ENCODE peak calls at places on chromosomes 2 and 18, in six cellular contexts. One of them, this sample, is unnamed.

GRCh38 chr2:43925431-43925830 is 70.4 kb downstream of the LRPPRC start:
- DNase-seq in neuronal stem cell: no peak
- DNase-seq in body of pancreas: no peak
- DNase-seq in psoas muscle: no peak
- DNase-seq in heart right ventricle: no peak
- DNase-seq in ovary: no peak
- DNase-seq in this sample: no peak

GRCh38 chr2:66435549-66435875 is 587 bp downstream of the MEIS1 start:
- DNase-seq in heart right ventricle: no peak
- DNase-seq in psoas muscle: peak; percentile 41
- DNase-seq in ovary: no peak
- DNase-seq in neuronal stem cell: no peak
- DNase-seq in body of pancreas: no peak
- DNase-seq in this sample: no peak

GRCh38 chr2:230130668-230131364 is 62.1 kb upstream of the SLC16A14 start:
- DNase-seq in psoas muscle: no peak
- DNase-seq in ovary: peak; percentile 85
- DNase-seq in neuronal stem cell: no peak
- DNase-seq in heart right ventricle: peak; percentile 69
- DNase-seq in body of pancreas: peak; percentile 61
- DNase-seq in this sample: no peak

GRCh38 chr2:200747668-200748618 is 63.8 kb upstream of the BZW1 start:
- DNase-seq in neuronal stem cell: no peak
- DNase-seq in ovary: peak; percentile 47
- DNase-seq in psoas muscle: no peak
- DNase-seq in body of pancreas: no peak
- DNase-seq in heart right ventricle: no peak
- DNase-seq in this sample: peak; percentile 77

GRCh38 chr2:74471332-74472065 is 981 bp downstream of the MRPL53 start:
- DNase-seq in heart right ventricle: no peak
- DNase-seq in ovary: no peak
- DNase-seq in body of pancreas: no peak
- DNase-seq in neuronal stem cell: no peak
- DNase-seq in psoas muscle: no peak
- DNase-seq in this sample: no peak

GRCh38 chr2:192194065-192194865 is 468 bp downstream of the TMEFF2 start:
- DNase-seq in body of pancreas: peak; percentile 18
- DNase-seq in ovary: no peak
- DNase-seq in psoas muscle: peak; percentile 59
- DNase-seq in neuronal stem cell: peak; percentile 14
- DNase-seq in heart right ventricle: no peak
- DNase-seq in this sample: no peak

GRCh38 chr18:34592961-34593382 is 117.1 kb upstream of the DTNA start:
- DNase-seq in psoas muscle: peak; percentile 85
- DNase-seq in body of pancreas: peak; percentile 75
- DNase-seq in heart right ventricle: peak; percentile 58
- DNase-seq in neuronal stem cell: peak; percentile 20
- DNase-seq in ovary: peak; percentile 23
- DNase-seq in this sample: peak; percentile 2

GRCh38 chr2:240730506-240731326 is 39.0 kb downstream of the AQP12A start:
- DNase-seq in neuronal stem cell: no peak
- DNase-seq in body of pancreas: no peak
- DNase-seq in ovary: no peak
- DNase-seq in psoas muscle: no peak
- DNase-seq in heart right ventricle: no peak
- DNase-seq in this sample: no peak

GRCh38 chr18:23631312-23631711 is 31.4 kb downstream of the ANKRD29 start:
- DNase-seq in body of pancreas: no peak
- DNase-seq in neuronal stem cell: no peak
- DNase-seq in psoas muscle: no peak
- DNase-seq in heart right ventricle: no peak
- DNase-seq in ovary: no peak
- DNase-seq in this sample: no peak

GRCh38 chr2:25314514-25315315 is 27.0 kb downstream of the DNMT3A start:
- DNase-seq in heart right ventricle: peak; percentile 88
- DNase-seq in psoas muscle: peak; percentile 72
- DNase-seq in neuronal stem cell: peak; percentile 56
- DNase-seq in body of pancreas: peak; percentile 66
- DNase-seq in ovary: peak; percentile 83
- DNase-seq in this sample: no peak

GRCh38 chr18:23302852-23303527 is 150.1 kb upstream of the RIOK3 start:
- DNase-seq in body of pancreas: no peak
- DNase-seq in heart right ventricle: no peak
- DNase-seq in psoas muscle: no peak
- DNase-seq in ovary: no peak
- DNase-seq in neuronal stem cell: no peak
- DNase-seq in this sample: no peak

GRCh38 chr2:47190188-47190818 is 35.2 kb upstream of the STPG4 start:
- DNase-seq in body of pancreas: no peak
- DNase-seq in heart right ventricle: no peak
- DNase-seq in psoas muscle: no peak
- DNase-seq in ovary: no peak
- DNase-seq in neuronal stem cell: no peak
- DNase-seq in this sample: peak; percentile 44

GRCh38 chr2:68172990-68173715 is 15.5 kb downstream of the PNO1 start:
- DNase-seq in neuronal stem cell: no peak
- DNase-seq in body of pancreas: no peak
- DNase-seq in psoas muscle: no peak
- DNase-seq in ovary: no peak
- DNase-seq in heart right ventricle: no peak
- DNase-seq in this sample: no peak

GRCh38 chr2:75560022-75560767 is 544 bp downstream of the EVA1A start:
- DNase-seq in ovary: peak; percentile 15
- DNase-seq in heart right ventricle: no peak
- DNase-seq in body of pancreas: peak; percentile 79
- DNase-seq in neuronal stem cell: peak; percentile 41
- DNase-seq in psoas muscle: no peak
- DNase-seq in this sample: peak; percentile 29

GRCh38 chr2:204751472-204751871 is 206.2 kb downstream of the PARD3B start:
- DNase-seq in neuronal stem cell: no peak
- DNase-seq in body of pancreas: no peak
- DNase-seq in psoas muscle: no peak
- DNase-seq in heart right ventricle: no peak
- DNase-seq in ovary: no peak
- DNase-seq in this sample: no peak

GRCh38 chr2:206585335-206585734 is 57.0 kb upstream of the FAM237A start:
- DNase-seq in psoas muscle: no peak
- DNase-seq in ovary: no peak
- DNase-seq in heart right ventricle: no peak
- DNase-seq in body of pancreas: no peak
- DNase-seq in neuronal stem cell: no peak
- DNase-seq in this sample: no peak

GRCh38 chr2:18516112-18516511 is 44.3 kb downstream of the RDH14 start:
- DNase-seq in heart right ventricle: no peak
- DNase-seq in ovary: no peak
- DNase-seq in neuronal stem cell: peak; percentile 11
- DNase-seq in body of pancreas: no peak
- DNase-seq in psoas muscle: no peak
- DNase-seq in this sample: no peak

GRCh38 chr2:143313861-143314260 is 184.6 kb downstream of the ARHGAP15 start:
- DNase-seq in ovary: no peak
- DNase-seq in neuronal stem cell: no peak
- DNase-seq in heart right ventricle: no peak
- DNase-seq in body of pancreas: no peak
- DNase-seq in psoas muscle: no peak
- DNase-seq in this sample: no peak

GRCh38 chr18:13229021-13229671 is 10.6 kb downstream of the LDLRAD4 start:
- DNase-seq in ovary: no peak
- DNase-seq in body of pancreas: no peak
- DNase-seq in heart right ventricle: no peak
- DNase-seq in psoas muscle: no peak
- DNase-seq in neuronal stem cell: no peak
- DNase-seq in this sample: no peak

GRCh38 chr2:12809526-12809925 is 92.8 kb downstream of the TRIB2 start:
- DNase-seq in ovary: no peak
- DNase-seq in psoas muscle: no peak
- DNase-seq in neuronal stem cell: no peak
- DNase-seq in heart right ventricle: peak; percentile 74
- DNase-seq in body of pancreas: no peak
- DNase-seq in this sample: no peak

GRCh38 chr2:117997872-117998454 is 15.9 kb downstream of the CCDC93 start:
- DNase-seq in heart right ventricle: no peak
- DNase-seq in body of pancreas: peak; percentile 30
- DNase-seq in ovary: no peak
- DNase-seq in psoas muscle: no peak
- DNase-seq in neuronal stem cell: no peak
- DNase-seq in this sample: no peak

GRCh38 chr2:29147963-29148362 is 32.7 kb downstream of the CLIP4 start:
- DNase-seq in body of pancreas: no peak
- DNase-seq in ovary: no peak
- DNase-seq in psoas muscle: no peak
- DNase-seq in neuronal stem cell: no peak
- DNase-seq in heart right ventricle: no peak
- DNase-seq in this sample: no peak

GRCh38 chr2:216695401-216695821 is at the start of gene IGFBP5:
- DNase-seq in heart right ventricle: peak; percentile 92
- DNase-seq in body of pancreas: peak; percentile 82
- DNase-seq in neuronal stem cell: peak; percentile 91
- DNase-seq in psoas muscle: peak; percentile 97
- DNase-seq in ovary: peak; percentile 97
- DNase-seq in this sample: no peak

GRCh38 chr2:99709229-99709628 is 219.4 kb upstream of the REV1 start:
- DNase-seq in neuronal stem cell: no peak
- DNase-seq in psoas muscle: no peak
- DNase-seq in body of pancreas: no peak
- DNase-seq in ovary: no peak
- DNase-seq in heart right ventricle: no peak
- DNase-seq in this sample: no peak

GRCh38 chr2:84969511-84970265 is 1.3 kb upstream of the KCMF1 start:
- DNase-seq in heart right ventricle: no peak
- DNase-seq in ovary: no peak
- DNase-seq in psoas muscle: no peak
- DNase-seq in neuronal stem cell: no peak
- DNase-seq in body of pancreas: peak; percentile 27
- DNase-seq in this sample: no peak

GRCh38 chr2:96551605-96552283 is 15.2 kb downstream of the ARID5A start:
- DNase-seq in body of pancreas: no peak
- DNase-seq in ovary: no peak
- DNase-seq in psoas muscle: no peak
- DNase-seq in heart right ventricle: no peak
- DNase-seq in neuronal stem cell: no peak
- DNase-seq in this sample: no peak

GRCh38 chr2:96552284-96553175 is 16.0 kb downstream of the ARID5A start:
- DNase-seq in psoas muscle: no peak
- DNase-seq in body of pancreas: no peak
- DNase-seq in neuronal stem cell: no peak
- DNase-seq in ovary: no peak
- DNase-seq in heart right ventricle: no peak
- DNase-seq in this sample: peak; percentile 26

GRCh38 chr2:96549466-96549785 is 12.9 kb downstream of the ARID5A start:
- DNase-seq in heart right ventricle: no peak
- DNase-seq in neuronal stem cell: no peak
- DNase-seq in psoas muscle: no peak
- DNase-seq in ovary: no peak
- DNase-seq in body of pancreas: no peak
- DNase-seq in this sample: no peak

GRCh38 chr2:96549967-96550786 is 13.6 kb downstream of the ARID5A start:
- DNase-seq in ovary: no peak
- DNase-seq in neuronal stem cell: peak; percentile 26
- DNase-seq in psoas muscle: peak; percentile 82
- DNase-seq in heart right ventricle: no peak
- DNase-seq in body of pancreas: peak; percentile 94
- DNase-seq in this sample: peak; percentile 32

GRCh38 chr2:96550787-96551604 is 14.4 kb downstream of the ARID5A start:
- DNase-seq in ovary: no peak
- DNase-seq in heart right ventricle: no peak
- DNase-seq in neuronal stem cell: no peak
- DNase-seq in body of pancreas: no peak
- DNase-seq in psoas muscle: no peak
- DNase-seq in this sample: no peak
- H3K36me3 ChIP-seq in ovary: no peaks in the 10 kb centered on the region
- H3K36me3 ChIP-seq in heart right ventricle: peaks cover 72% of the 10 kb centered on the region
- H3K36me3 ChIP-seq in neuronal stem cell: peaks cover 1% of the 10 kb centered on the region
- H3K36me3 ChIP-seq in body of pancreas: peaks cover 3% of the 10 kb centered on the region
- H3K36me3 ChIP-seq in psoas muscle: no peaks in the 10 kb centered on the region
- H3K36me3 ChIP-seq in this sample: no peaks in the 10 kb centered on the region

GRCh38 chr18:78665644-78666043 is 314.0 kb upstream of the SALL3 start:
- DNase-seq in neuronal stem cell: no peak
- DNase-seq in heart right ventricle: no peak
- DNase-seq in ovary: no peak
- DNase-seq in psoas muscle: no peak
- DNase-seq in body of pancreas: no peak
- DNase-seq in this sample: no peak

GRCh38 chr18:78664048-78664447 is 315.6 kb upstream of the SALL3 start:
- DNase-seq in ovary: no peak
- DNase-seq in neuronal stem cell: no peak
- DNase-seq in heart right ventricle: no peak
- DNase-seq in psoas muscle: peak; percentile 28
- DNase-seq in body of pancreas: no peak
- DNase-seq in this sample: no peak

GRCh38 chr18:78666666-78667335 is 312.8 kb upstream of the SALL3 start:
- DNase-seq in psoas muscle: peak; percentile 3
- DNase-seq in heart right ventricle: no peak
- DNase-seq in neuronal stem cell: no peak
- DNase-seq in ovary: no peak
- DNase-seq in body of pancreas: no peak
- DNase-seq in this sample: no peak

GRCh38 chr18:78662879-78663278 is 316.7 kb upstream of the SALL3 start:
- DNase-seq in psoas muscle: no peak
- DNase-seq in body of pancreas: no peak
- DNase-seq in neuronal stem cell: no peak
- DNase-seq in ovary: no peak
- DNase-seq in heart right ventricle: no peak
- DNase-seq in this sample: no peak

GRCh38 chr18:78664851-78665250 is 314.8 kb upstream of the SALL3 start:
- DNase-seq in heart right ventricle: no peak
- DNase-seq in neuronal stem cell: no peak
- DNase-seq in ovary: no peak
- DNase-seq in body of pancreas: no peak
- DNase-seq in psoas muscle: no peak
- DNase-seq in this sample: no peak
- H3K36me3 ChIP-seq in heart right ventricle: no peaks in the 10 kb centered on the region
- H3K36me3 ChIP-seq in neuronal stem cell: no peaks in the 10 kb centered on the region
- H3K36me3 ChIP-seq in ovary: no peaks in the 10 kb centered on the region
- H3K36me3 ChIP-seq in body of pancreas: no peaks in the 10 kb centered on the region
- H3K36me3 ChIP-seq in psoas muscle: no peaks in the 10 kb centered on the region
- H3K36me3 ChIP-seq in this sample: no peaks in the 10 kb centered on the region

GRCh38 chr2:86094229-86094628 is 11.5 kb downstream of the POLR1A start:
- DNase-seq in neuronal stem cell: no peak
- DNase-seq in ovary: no peak
- DNase-seq in psoas muscle: no peak
- DNase-seq in body of pancreas: no peak
- DNase-seq in heart right ventricle: no peak
- DNase-seq in this sample: no peak
- H3K36me3 ChIP-seq in neuronal stem cell: peaks cover 14% of the 10 kb centered on the region
- H3K36me3 ChIP-seq in ovary: no peaks in the 10 kb centered on the region
- H3K36me3 ChIP-seq in psoas muscle: peaks cover 13% of the 10 kb centered on the region
- H3K36me3 ChIP-seq in body of pancreas: peaks cover 18% of the 10 kb centered on the region
- H3K36me3 ChIP-seq in heart right ventricle: peaks cover 100% of the 10 kb centered on the region
- H3K36me3 ChIP-seq in this sample: no peaks in the 10 kb centered on the region

DNA sequence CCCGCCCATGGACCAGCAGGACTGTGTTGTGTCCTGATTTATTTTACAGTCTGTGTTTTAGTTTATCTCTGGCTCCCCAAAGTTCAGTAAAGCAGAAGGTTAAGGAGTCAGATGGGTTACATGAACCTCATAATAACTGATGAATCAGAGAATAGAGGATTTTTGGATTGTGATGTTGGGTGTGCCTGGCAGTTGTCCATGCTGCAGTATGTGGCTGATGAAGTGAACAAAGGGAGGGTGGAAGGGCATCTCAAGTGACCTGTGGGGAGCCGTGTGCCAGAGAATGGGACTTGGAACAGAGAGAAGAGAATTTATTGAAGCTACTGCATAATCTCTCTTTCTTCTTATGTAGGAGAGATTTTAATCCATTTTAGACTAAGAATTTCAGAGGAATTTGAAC is 145.5 kb downstream of the MAP4K4 start:
- DNase-seq in neuronal stem cell: no peak
- DNase-seq in psoas muscle: peak; percentile 57
- DNase-seq in body of pancreas: no peak
- DNase-seq in heart right ventricle: no peak
- DNase-seq in ovary: peak; percentile 40
- DNase-seq in this sample: no peak
- H3K36me3 ChIP-seq in neuronal stem cell: peaks cover 33% of the 10 kb centered on the region
- H3K36me3 ChIP-seq in psoas muscle: peaks cover 16% of the 10 kb centered on the region
- H3K36me3 ChIP-seq in body of pancreas: peaks cover 12% of the 10 kb centered on the region
- H3K36me3 ChIP-seq in heart right ventricle: peaks cover 99% of the 10 kb centered on the region
- H3K36me3 ChIP-seq in ovary: no peaks in the 10 kb centered on the region
- H3K36me3 ChIP-seq in this sample: peaks cover 2% of the 10 kb centered on the region

This sample was measured in Caco-2.